ENCODE peak calls at places on chromosome 6, in six cellular contexts. G, I, H, A, N and S are unnamed samples.

GRCh38 chr6:83707829-83708545 is 914 bp downstream of the SNAP91 start:
- ATAC-seq in G (peak), I (no peak), H (peak), A (no peak), N (peak), S (peak)

GRCh38 chr6:158502593-158502950 is 57.3 kb upstream of the TMEM181 start:
- ATAC-seq in G (peak), I (no peak), H (no peak), A (no peak), N (no peak), S (peak)

GRCh38 chr6:31558631-31559500 is 11.5 kb downstream of the NFKBIL1 start:
- ATAC-seq in G (peak), I (peak), H (no peak), A (peak), N (peak), S (peak)

GRCh38 chr6:45736134-45736533 is 279.5 kb downstream of the CLIC5 start:
- ATAC-seq in G (no peak), I (no peak), H (no peak), A (no peak), N (no peak), S (no peak)

GRCh38 chr6:8652710-8653109 is 217.4 kb upstream of the SLC35B3 start:
- ATAC-seq in G (no peak), I (no peak), H (no peak), A (no peak), N (no peak), S (no peak)

GRCh38 chr6:44626608-44627007 is 239.1 kb downstream of the CDC5L start:
- ATAC-seq in G (no peak), I (no peak), H (no peak), A (no peak), N (no peak), S (no peak)

GRCh38 chr6:109456710-109457595 is 1.4 kb upstream of the MICAL1 start:
- ATAC-seq in G (peak), I (peak), H (no peak), A (peak), N (peak), S (peak)

GRCh38 chr6:108735991-108736345 is 112.3 kb upstream of the ARMC2 start:
- ATAC-seq in G (no peak), I (no peak), H (no peak), A (no peak), N (no peak), S (no peak)

GRCh38 chr6:15399651-15400470 is 154.0 kb downstream of the JARID2 start:
- ATAC-seq in G (peak), I (peak), H (peak), A (peak), N (peak), S (peak)

GRCh38 chr6:1895721-1896120 is 286.0 kb downstream of the FOXC1 start:
- ATAC-seq in G (no peak), I (no peak), H (no peak), A (no peak), N (no peak), S (no peak)

GRCh38 chr6:107064579-107065065 is 36.6 kb downstream of the MTRES1 start:
- ATAC-seq in G (no peak), I (no peak), H (peak), A (no peak), N (peak), S (no peak)

GRCh38 chr6:157974341-157974894 is 7.2 kb upstream of the SYNJ2 start:
- ATAC-seq in G (no peak), I (no peak), H (no peak), A (no peak), N (no peak), S (no peak)

GRCh38 chr6:2883673-2884072 is 19.4 kb downstream of the SERPINB9 start:
- ATAC-seq in G (no peak), I (no peak), H (no peak), A (no peak), N (no peak), S (no peak)

GRCh38 chr6:163347021-163347446 is 67.5 kb upstream of the QKI start:
- ATAC-seq in G (peak), I (no peak), H (no peak), A (peak), N (no peak), S (no peak)

GRCh38 chr6:72683797-72684196 is 61.9 kb downstream of the KCNQ5 start:
- ATAC-seq in G (no peak), I (no peak), H (no peak), A (no peak), N (no peak), S (no peak)

GRCh38 chr6:95690328-95690727 is 113.0 kb downstream of the MANEA start:
- ATAC-seq in G (no peak), I (no peak), H (no peak), A (no peak), N (no peak), S (no peak)

GRCh38 chr6:148521158-148521557 is 178.5 kb downstream of the SASH1 start:
- ATAC-seq in G (no peak), I (no peak), H (peak), A (no peak), N (no peak), S (peak)

GRCh38 chr6:2594868-2595267 is 155.9 kb downstream of the MYLK4 start:
- ATAC-seq in G (no peak), I (no peak), H (no peak), A (no peak), N (no peak), S (no peak)

GRCh38 chr6:139881251-139881650 is 506.8 kb upstream of the CITED2 start:
- ATAC-seq in G (no peak), I (no peak), H (no peak), A (no peak), N (no peak), S (no peak)

GRCh38 chr6:169241688-169242350 is 11.8 kb downstream of the THBS2 start:
- ATAC-seq in G (peak), I (no peak), H (no peak), A (no peak), N (no peak), S (no peak)

DNA sequence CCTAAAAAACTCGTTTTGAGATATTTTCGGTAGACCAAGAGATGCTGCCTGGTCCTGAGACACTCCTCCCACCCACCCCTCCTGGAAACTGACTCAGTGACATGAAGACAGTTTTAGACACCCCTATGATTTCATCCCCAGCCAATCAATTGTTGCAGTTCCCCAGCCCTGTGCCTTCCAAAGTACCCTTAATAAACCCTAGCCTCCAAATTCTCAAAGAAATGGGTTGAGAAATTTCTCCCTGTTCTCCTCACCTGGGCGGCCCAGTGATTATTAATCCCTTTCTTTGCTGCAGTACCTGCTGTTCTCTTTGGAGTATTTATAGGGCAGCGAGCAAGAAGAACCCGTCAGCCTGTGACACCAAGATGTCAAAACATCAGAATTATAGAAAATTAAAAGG is 33.3 kb upstream of the MCUR1 start:
- ATAC-seq in G (no peak), I (no peak), H (no peak), A (no peak), N (no peak), S (no peak)
- H3K4me3 ChIP-seq in G (no peak), I (no peak), H (no peak), A (no peak), N (no peak), S (no peak)

GRCh38 chr6:7230956-7231713 is 81.9 kb downstream of the SSR1 start:
- ATAC-seq in G (no peak), I (no peak), H (no peak), A (no peak), N (no peak), S (no peak)

GRCh38 chr6:7229376-7230326 is 83.3 kb downstream of the SSR1 start:
- ATAC-seq in G (no peak), I (no peak), H (no peak), A (peak), N (no peak), S (no peak)

GRCh38 chr6:7232351-7232750 is 80.6 kb downstream of the SSR1 start:
- ATAC-seq in G (no peak), I (no peak), H (no peak), A (no peak), N (no peak), S (no peak)

GRCh38 chr6:7228662-7229375 is 84.2 kb downstream of the SSR1 start:
- ATAC-seq in G (no peak), I (no peak), H (no peak), A (peak), N (no peak), S (no peak)

GRCh38 chr6:7230327-7230691 is 82.7 kb downstream of the SSR1 start:
- ATAC-seq in G (no peak), I (no peak), H (no peak), A (no peak), N (no peak), S (no peak)
- H3K4me3 ChIP-seq in G (no peak), I (no peak), H (no peak), A (no peak), N (no peak), S (no peak)

DNA sequence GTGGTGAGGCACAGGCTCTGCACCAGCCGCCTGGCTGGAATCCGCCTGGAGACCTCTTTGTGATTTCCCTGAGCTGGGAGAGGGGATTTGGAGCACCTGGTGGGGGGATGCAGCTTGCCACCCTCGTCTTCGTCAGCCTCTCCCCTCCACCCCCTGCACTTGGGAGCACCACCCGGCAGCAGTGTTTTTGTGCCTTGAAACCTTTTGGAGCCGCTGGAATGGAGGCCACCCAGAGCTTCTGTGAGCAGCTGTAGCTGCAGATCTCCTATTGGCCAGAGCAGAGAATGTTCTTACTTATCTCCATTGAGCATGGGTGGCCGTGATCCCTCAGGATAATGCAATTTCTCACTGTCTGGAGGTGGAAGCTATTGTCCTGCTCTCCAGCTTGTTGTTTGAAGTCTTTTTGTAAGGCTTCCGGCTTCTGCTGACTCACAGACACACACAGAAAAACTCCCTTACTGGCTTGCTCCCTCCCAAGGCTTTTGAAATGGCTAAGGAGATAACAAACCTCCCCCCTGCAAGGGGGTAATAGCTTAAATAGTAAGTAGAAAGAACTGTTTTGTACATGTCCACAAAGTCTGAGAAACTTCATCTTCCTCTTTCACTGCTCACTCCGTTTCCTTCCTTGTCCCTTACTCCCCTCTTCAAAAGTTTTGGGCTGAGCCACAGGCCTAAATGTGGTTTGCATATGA is 271.2 kb downstream of the PRL start:
- ATAC-seq in G (peak), I (peak), H (no peak), A (no peak), N (peak), S (peak)
- H3K4me3 ChIP-seq in G (no peak), I (no peak), H (no peak), A (no peak), N (no peak), S (no peak)

GRCh38 chr6:26249709-26249958 is 115.4 kb upstream of the BTN3A2 start:
- ATAC-seq in G (no peak), I (no peak), H (no peak), A (peak), N (peak), S (no peak)

GRCh38 chr6:26254666-26255176 is 110.3 kb upstream of the BTN3A2 start:
- ATAC-seq in G (no peak), I (no peak), H (no peak), A (no peak), N (no peak), S (no peak)

GRCh38 chr6:26250806-26251075 is 114.3 kb upstream of the BTN3A2 start:
- ATAC-seq in G (peak), I (no peak), H (no peak), A (no peak), N (peak), S (no peak)

GRCh38 chr6:26249959-26250805 is 114.8 kb upstream of the BTN3A2 start:
- ATAC-seq in G (peak), I (peak), H (peak), A (peak), N (peak), S (peak)

GRCh38 chr6:26251354-26252081 is 113.5 kb upstream of the BTN3A2 start:
- ATAC-seq in G (peak), I (peak), H (no peak), A (no peak), N (peak), S (no peak)
- H3K4me3 ChIP-seq in G (peak), I (peak), H (peak), A (peak), N (peak), S (peak)

GRCh38 chr6:33198159-33198852 is 2.2 kb downstream of the RXRB start:
- ATAC-seq in G (no peak), I (no peak), H (no peak), A (no peak), N (no peak), S (no peak)
- H3K4me3 ChIP-seq in G (no peak), I (no peak), H (no peak), A (no peak), N (no peak), S (no peak)

GRCh38 chr6:142853244-142854180 is 91.5 kb downstream of the HIVEP2 start:
- ATAC-seq in G (no peak), I (no peak), H (peak), A (peak), N (peak), S (no peak)
- H3K4me3 ChIP-seq in G (no peak), I (no peak), H (no peak), A (no peak), N (no peak), S (no peak)

DNA sequence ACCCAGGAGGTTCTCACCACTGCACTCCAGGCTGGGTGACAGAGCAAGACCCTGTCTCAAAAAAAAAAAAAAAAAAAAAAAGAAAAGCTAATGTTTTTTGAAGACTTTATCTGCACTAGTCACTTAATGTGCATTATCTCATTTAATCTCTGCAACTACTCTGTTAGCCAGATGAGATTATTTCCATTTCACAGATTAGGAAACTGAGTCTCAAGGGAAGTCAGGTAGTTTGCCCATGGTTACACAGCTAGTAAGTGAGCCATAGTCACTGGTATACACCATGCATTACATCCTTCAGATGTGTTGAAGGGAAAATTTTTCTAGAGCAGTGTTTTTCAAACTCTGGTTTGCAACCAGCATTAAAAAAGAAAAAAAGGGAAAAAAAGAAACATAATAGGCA is 7.2 kb upstream of the SRF start:
- ATAC-seq in G (no peak), I (no peak), H (no peak), A (no peak), N (no peak), S (no peak)
- H3K4me3 ChIP-seq in G (no peak), I (no peak), H (no peak), A (no peak), N (no peak), S (no peak)

DNA sequence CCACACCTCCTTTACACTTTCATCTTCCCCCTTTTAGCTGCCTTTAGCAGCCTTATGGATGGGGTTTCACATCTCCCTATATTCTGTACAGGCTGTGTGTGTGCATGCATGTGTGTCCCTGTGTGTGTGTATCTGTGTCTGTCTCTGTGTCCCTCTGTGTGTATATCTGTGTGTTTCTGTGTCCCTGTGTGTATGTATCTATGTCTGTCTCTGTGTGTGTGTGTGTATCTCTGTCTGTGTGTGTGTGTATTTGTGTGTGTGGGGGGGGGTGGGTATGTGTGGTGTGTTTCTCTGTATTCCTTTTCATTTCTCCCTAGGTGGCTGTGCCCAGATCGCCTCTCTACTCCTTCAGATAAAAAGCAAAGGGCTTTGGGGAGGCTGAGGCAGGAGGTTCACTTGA is 52.2 kb upstream of the CD83 start:
- ATAC-seq in G (no peak), I (no peak), H (no peak), A (no peak), N (no peak), S (no peak)
- H3K4me3 ChIP-seq in G (no peak), I (no peak), H (no peak), A (no peak), N (no peak), S (no peak)